ENCODE peak calls at places on chromosomes 2 and 18, in seven cellular contexts. Y is endothelial cell of umbilical vein, H is neural progenitor cell, S is IMR-90, F is PC-9, U is endothelial cell, P is B cell. B is an unnamed sample.

GRCh38 chr18:8513249-8513648 is 96.0 kb upstream of the RAB12 start:
- DNase-seq in P (no peak), S (no peak), F (no peak), H (no peak), U (no peak), Y (no peak), B (no peak)

GRCh38 chr2:177316756-177317155 is 52.2 kb upstream of the NFE2L2 start:
- DNase-seq in Y (no peak), F (no peak), H (no peak), P (no peak), U (no peak), S (no peak), B (no peak)

GRCh38 chr2:239235311-239235710 is 165.5 kb downstream of the HDAC4 start:
- DNase-seq in H (no peak), S (no peak), F (no peak), Y (no peak), U (no peak), P (no peak), B (no peak)

GRCh38 chr2:52334185-52334584 is 1302.3 kb upstream of the NRXN1 start:
- DNase-seq in H (no peak), S (no peak), Y (no peak), F (no peak), U (no peak), P (no peak), B (no peak)

GRCh38 chr2:237199082-237199481 is 113.4 kb downstream of the COPS8 start:
- DNase-seq in P (no peak), H (no peak), U (no peak), F (no peak), S (peak; percentile 78), Y (no peak), B (no peak)

GRCh38 chr2:148720501-148720998 is 76.0 kb downstream of the EPC2 start:
- DNase-seq in F (no peak), U (no peak), S (peak; percentile 57), H (no peak), P (no peak), Y (no peak), B (peak; percentile 11)

GRCh38 chr18:42092848-42093247 is 137.8 kb downstream of the PIK3C3 start:
- DNase-seq in F (no peak), S (no peak), U (no peak), H (no peak), P (no peak), Y (no peak), B (no peak)

GRCh38 chr18:41681138-41681881 is 273.7 kb upstream of the PIK3C3 start:
- DNase-seq in P (no peak), F (no peak), S (no peak), H (no peak), U (no peak), Y (peak; percentile 45), B (no peak)

GRCh38 chr2:3131636-3132326 is 245.8 kb downstream of the EIPR1 start:
- DNase-seq in P (no peak), F (no peak), U (no peak), H (no peak), Y (no peak), S (no peak), B (no peak)

GRCh38 chr2:102069311-102069974 is 73.1 kb upstream of the IL1R1 start:
- DNase-seq in Y (no peak), S (no peak), P (no peak), F (no peak), H (no peak), U (no peak), B (no peak)

GRCh38 chr2:102072741-102073140 is 69.8 kb upstream of the IL1R1 start:
- DNase-seq in Y (no peak), S (peak; percentile 91), U (no peak), H (no peak), P (no peak), F (no peak), B (no peak)

GRCh38 chr2:102073168-102073724 is 69.3 kb upstream of the IL1R1 start:
- DNase-seq in H (no peak), Y (no peak), F (no peak), U (no peak), P (no peak), S (no peak), B (no peak)

GRCh38 chr2:102066554-102066953 is 74.8 kb downstream of the IL1R2 start:
- DNase-seq in S (no peak), P (no peak), F (no peak), Y (no peak), H (no peak), U (no peak), B (no peak)

GRCh38 chr2:102070058-102070642 is 72.4 kb upstream of the IL1R1 start:
- DNase-seq in P (no peak), S (peak; percentile 80), F (peak; percentile 77), H (no peak), U (no peak), Y (no peak), B (no peak)
- TF ChIP-seq CTCF in P (no peak), S (peak; percentile 26), F (no peak), H (no peak), U (no peak), Y (no peak), B (no peak)

GRCh38 chr2:228690681-228691080 is 509.2 kb upstream of the SPHKAP start:
- DNase-seq in Y (no peak), H (peak; percentile 41), F (no peak), S (no peak), U (no peak), P (no peak), B (no peak)

GRCh38 chr2:228689049-228689448 is 507.6 kb upstream of the SPHKAP start:
- DNase-seq in F (no peak), P (no peak), U (peak; percentile 55), H (peak; percentile 80), S (no peak), Y (no peak), B (no peak)

DNA sequence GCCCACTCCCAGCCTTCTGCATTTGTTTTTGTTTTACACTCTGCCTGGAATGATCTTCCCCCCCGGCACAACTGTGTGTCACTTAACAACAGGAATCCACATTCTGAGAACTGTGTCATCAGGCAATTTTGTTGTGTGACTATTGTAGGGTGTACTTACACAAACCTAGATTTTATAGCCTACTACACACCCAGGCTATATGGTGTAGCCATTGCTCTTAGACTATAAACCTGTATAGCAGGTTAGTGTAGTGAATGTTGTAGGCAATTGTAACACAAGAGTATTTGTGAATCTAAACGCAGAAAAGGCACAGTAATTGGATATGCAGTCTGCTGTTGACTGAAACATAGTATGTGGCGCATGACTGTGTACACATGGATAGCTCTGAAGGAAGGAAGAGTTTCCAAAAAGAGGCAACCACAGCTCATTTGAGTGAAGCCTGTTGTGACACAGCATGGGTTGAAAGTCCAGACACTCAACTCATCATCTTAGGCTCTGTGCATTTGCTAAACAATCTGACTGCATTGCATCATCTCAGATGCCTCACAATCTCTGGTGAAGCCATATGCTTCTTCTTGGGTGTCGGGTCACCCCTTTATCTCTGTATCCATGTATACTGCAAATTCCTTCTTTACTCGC is 506.6 kb upstream of the SPHKAP start:
- DNase-seq in U (no peak), H (no peak), Y (no peak), P (no peak), S (peak; percentile 81), F (no peak), B (no peak)
- TF ChIP-seq CTCF in U (no peak), H (no peak), Y (no peak), P (no peak), S (no peak), F (no peak), B (no peak)

DNA sequence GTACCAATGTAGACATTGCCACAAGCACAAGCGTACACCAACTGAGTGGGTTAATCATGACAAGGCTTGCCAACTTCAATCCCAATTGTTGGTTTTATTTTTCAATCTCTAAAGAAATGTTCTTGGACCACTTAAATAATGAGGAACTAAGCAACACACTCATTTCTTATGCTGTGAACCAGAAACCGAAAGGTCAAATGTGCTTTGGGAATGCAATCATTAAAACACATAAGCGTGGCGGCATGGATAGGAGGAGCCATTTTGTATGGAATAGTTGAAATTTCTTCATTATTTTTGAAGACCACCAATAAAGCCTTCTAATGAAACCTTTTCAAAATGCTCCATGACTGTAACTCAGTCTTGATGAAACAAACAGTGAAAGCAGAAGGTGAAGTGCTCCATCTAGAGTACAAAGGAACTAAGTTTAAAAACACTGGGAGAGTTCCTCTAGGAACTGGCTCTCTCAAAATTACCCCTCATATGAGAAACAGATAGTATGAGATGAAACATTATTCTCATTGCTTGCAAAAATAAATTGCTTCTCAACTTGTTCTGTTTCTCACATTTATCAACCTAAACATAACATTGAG is 113.2 kb upstream of the CHST9 start:
- DNase-seq in U (no peak), F (no peak), Y (no peak), H (peak; percentile 31), S (no peak), P (no peak), B (no peak)
- TF ChIP-seq CTCF in U (no peak), F (peak; percentile 26), Y (no peak), H (peak; percentile 58), S (no peak), P (no peak), B (no peak)

GRCh38 chr2:27032495-27033252 is at the start of gene TMEM214:
- DNase-seq in H (peak; percentile 93), S (peak; percentile 89), F (peak; percentile 83), P (peak; percentile 92), U (peak; percentile 82), Y (peak; percentile 87), B (peak; percentile 85)
- TF ChIP-seq CTCF in H (peak; percentile 24), S (no peak), F (no peak), P (no peak), U (no peak), Y (no peak), B (no peak)

DNA sequence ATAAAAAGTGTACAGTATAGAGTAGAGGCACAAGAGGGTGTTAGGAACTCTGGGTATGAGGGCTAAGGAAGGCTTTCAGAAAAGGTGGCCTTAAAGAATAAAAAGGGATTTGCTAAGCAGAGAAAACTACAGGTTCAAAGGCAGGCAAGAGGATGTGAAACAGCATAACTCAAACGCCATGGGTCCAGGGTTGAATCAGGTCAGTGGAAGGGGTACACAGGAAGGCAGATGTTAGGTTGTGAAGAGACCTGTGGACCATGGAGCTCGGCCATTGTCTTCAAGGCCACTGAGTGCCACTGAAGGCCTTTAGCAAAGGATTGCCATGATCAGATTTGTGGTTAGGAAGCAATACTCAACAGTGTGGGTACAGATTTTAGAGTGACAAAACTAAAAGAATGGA is 108.2 kb upstream of the FAM98A start:
- DNase-seq in H (no peak), P (no peak), U (no peak), F (no peak), S (no peak), Y (no peak), B (no peak)
- TF ChIP-seq CTCF in H (no peak), P (no peak), U (no peak), F (no peak), S (no peak), Y (no peak), B (no peak)

GRCh38 chr2:65554765-65555561 is 122.6 kb upstream of the SPRED2 start:
- DNase-seq in Y (no peak), U (no peak), S (peak; percentile 15), F (peak; percentile 69), H (no peak), P (no peak), B (peak; percentile 35)

GRCh38 chr2:65549262-65550036 is 117.0 kb upstream of the SPRED2 start:
- DNase-seq in Y (no peak), H (no peak), P (no peak), S (no peak), F (no peak), U (no peak), B (peak; percentile 29)

GRCh38 chr2:65550246-65550645 is 117.8 kb upstream of the SPRED2 start:
- DNase-seq in S (no peak), H (peak; percentile 15), P (no peak), F (no peak), Y (no peak), U (no peak), B (no peak)

GRCh38 chr2:65551528-65551927 is 119.1 kb upstream of the SPRED2 start:
- DNase-seq in F (no peak), Y (no peak), U (no peak), P (no peak), S (no peak), H (no peak), B (no peak)

GRCh38 chr2:65553504-65554074 is 121.2 kb upstream of the SPRED2 start:
- DNase-seq in Y (no peak), F (no peak), S (no peak), U (no peak), H (no peak), P (no peak), B (no peak)
- TF ChIP-seq CTCF in Y (no peak), F (peak; percentile 5), S (no peak), U (no peak), H (no peak), P (peak; percentile 51), B (no peak)

B was measured in activated CD8-positive, alpha-beta T cell treated with anti-CD3 and anti-CD28 coated beads for 36 hours.